ENCODE peak calls at places on chromosome 11, in five cellular contexts. B is right cardiac atrium, X is lung microvascular endothelial cell, P is fibroblast of pulmonary artery, G is body of pancreas. K is an unnamed sample.

GRCh38 chr11:2511421-2512369 is 66.9 kb downstream of the KCNQ1 start:
- DNase-seq in B (peak), X (no peak), P (no peak), G (peak), K (no peak)

GRCh38 chr11:111694851-111695250 is 71.3 kb downstream of the PPP2R1B start:
- DNase-seq in B (no peak), X (peak), P (peak), G (no peak), K (no peak)

GRCh38 chr11:119712006-119712405 is 17.0 kb downstream of the NECTIN1 start:
- DNase-seq in B (no peak), X (no peak), P (no peak), G (no peak), K (no peak)

GRCh38 chr11:203945-204586 is 3.1 kb downstream of the BET1L start:
- DNase-seq in B (peak), X (no peak), P (no peak), G (no peak), K (no peak)

GRCh38 chr11:6012055-6012668 is 5.4 kb upstream of the OR56A4 start:
- DNase-seq in B (no peak), X (no peak), P (no peak), G (no peak), K (no peak)

GRCh38 chr11:117408356-117408755 is 80.7 kb downstream of the CEP164 start:
- DNase-seq in B (no peak), X (no peak), P (no peak), G (no peak), K (no peak)

GRCh38 chr11:61092280-61092766 is 10.0 kb upstream of the CD5 start:
- DNase-seq in B (no peak), X (no peak), P (no peak), G (no peak), K (no peak)

GRCh38 chr11:32870676-32871075 is 21.9 kb upstream of the QSER1 start:
- DNase-seq in B (no peak), X (no peak), P (peak), G (peak), K (peak)

GRCh38 chr11:78224906-78225420 is 36.2 kb downstream of the USP35 start:
- DNase-seq in B (no peak), X (no peak), P (no peak), G (no peak), K (no peak)

GRCh38 chr11:1305558-1306056 is 3.8 kb downstream of the TOLLIP start:
- DNase-seq in B (no peak), X (no peak), P (no peak), G (peak), K (no peak)